ENCODE peak calls at places on chromosome 7, in seven cellular contexts. N, M, H, Z, R, I and D are unnamed samples.

GRCh38 chr7:75642810-75643486 is 95.8 kb downstream of the HIP1 start:
- DNase-seq in N (peak; percentile 46), M (peak; percentile 83), H (peak; percentile 54), Z (peak; percentile 70), R (no peak), I (peak; percentile 39), D (no peak)

GRCh38 chr7:130988443-130988842 is 254.4 kb upstream of the KLF14 start:
- DNase-seq in N (no peak), M (no peak), H (no peak), Z (peak; percentile 48), R (no peak), I (no peak), D (no peak)

GRCh38 chr7:134454277-134454676 is 4.6 kb downstream of the AKR1B1 start:
- DNase-seq in N (no peak), M (no peak), H (no peak), Z (no peak), R (no peak), I (no peak), D (no peak)

GRCh38 chr7:1193593-1194424 is 33.8 kb upstream of the ZFAND2A start:
- DNase-seq in N (no peak), M (no peak), H (peak; percentile 40), Z (peak; percentile 90), R (no peak), I (no peak), D (no peak)

GRCh38 chr7:157800281-157800680 is 463.5 kb downstream of the DNAJB6 start:
- DNase-seq in N (no peak), M (no peak), H (no peak), Z (no peak), R (no peak), I (no peak), D (no peak)

GRCh38 chr7:85851571-85852193 is 664.8 kb upstream of the SEMA3D start:
- DNase-seq in N (peak; percentile 16), M (peak; percentile 12), H (peak; percentile 34), Z (peak; percentile 31), R (no peak), I (no peak), D (peak; percentile 25)

GRCh38 chr7:45873355-45873754 is 473 bp upstream of the CCDC201 start:
- DNase-seq in N (no peak), M (no peak), H (no peak), Z (peak; percentile 46), R (no peak), I (no peak), D (no peak)

GRCh38 chr7:117950601-117951278 is 77.5 kb upstream of the CTTNBP2 start:
- DNase-seq in N (no peak), M (peak; percentile 22), H (no peak), Z (no peak), R (no peak), I (no peak), D (no peak)

GRCh38 chr7:102280521-102280920 is 6.1 kb upstream of the SH2B2 start:
- DNase-seq in N (no peak), M (no peak), H (no peak), Z (no peak), R (no peak), I (no peak), D (no peak)

GRCh38 chr7:128945668-128946366 is 8.1 kb downstream of the IRF5 start:
- DNase-seq in N (no peak), M (no peak), H (no peak), Z (peak; percentile 33), R (no peak), I (no peak), D (no peak)

GRCh38 chr7:99679400-99680191 is at the start of gene CYP3A5:
- DNase-seq in N (no peak), M (peak; percentile 93), H (peak; percentile 24), Z (no peak), R (no peak), I (no peak), D (no peak)

GRCh38 chr7:65946895-65947294 is 35.1 kb downstream of the GUSB start:
- DNase-seq in N (peak; percentile 45), M (no peak), H (no peak), Z (no peak), R (no peak), I (no peak), D (no peak)

GRCh38 chr7:134854816-134855215 is 75.4 kb downstream of the CALD1 start:
- DNase-seq in N (no peak), M (peak; percentile 11), H (no peak), Z (no peak), R (no peak), I (no peak), D (no peak)

GRCh38 chr7:81780914-81781693 is 11.3 kb upstream of the HGF start:
- DNase-seq in N (no peak), M (no peak), H (no peak), Z (no peak), R (no peak), I (no peak), D (no peak)

GRCh38 chr7:84193787-84194186 is 802 bp downstream of the SEMA3A start:
- DNase-seq in N (no peak), M (no peak), H (no peak), Z (no peak), R (no peak), I (no peak), D (no peak)

GRCh38 chr7:138161600-138162081 is 85.4 kb downstream of the AKR1D1 start:
- DNase-seq in N (peak; percentile 95), M (peak; percentile 96), H (peak; percentile 85), Z (peak; percentile 91), R (peak; percentile 79), I (peak; percentile 76), D (peak; percentile 93)

GRCh38 chr7:157840174-157840912 is 503.5 kb downstream of the DNAJB6 start:
- DNase-seq in N (no peak), M (no peak), H (no peak), Z (no peak), R (no peak), I (no peak), D (no peak)

GRCh38 chr7:28853834-28854749 is 104.0 kb downstream of the TRIL start:
- DNase-seq in N (peak; percentile 40), M (peak; percentile 73), H (peak; percentile 63), Z (peak; percentile 96), R (peak; percentile 71), I (peak; percentile 26), D (peak; percentile 89)

GRCh38 chr7:132950685-132951084 is 131.2 kb downstream of the CHCHD3 start:
- DNase-seq in N (no peak), M (no peak), H (no peak), Z (no peak), R (no peak), I (no peak), D (no peak)

GRCh38 chr7:105389090-105389650 is 449 bp upstream of the SRPK2 start:
- DNase-seq in N (peak; percentile 55), M (peak; percentile 79), H (peak; percentile 32), Z (no peak), R (no peak), I (no peak), D (no peak)

GRCh38 chr7:150668472-150668911 is 17.0 kb upstream of the GIMAP2 start:
- DNase-seq in N (no peak), M (no peak), H (no peak), Z (no peak), R (no peak), I (peak; percentile 99), D (no peak)

GRCh38 chr7:35869810-35870209 is 69.0 kb downstream of the SEPTIN7 start:
- DNase-seq in N (no peak), M (no peak), H (no peak), Z (no peak), R (no peak), I (no peak), D (no peak)

GRCh38 chr7:11434371-11434770 is 397.6 kb downstream of the THSD7A start:
- DNase-seq in N (no peak), M (no peak), H (no peak), Z (no peak), R (no peak), I (no peak), D (no peak)

DNA sequence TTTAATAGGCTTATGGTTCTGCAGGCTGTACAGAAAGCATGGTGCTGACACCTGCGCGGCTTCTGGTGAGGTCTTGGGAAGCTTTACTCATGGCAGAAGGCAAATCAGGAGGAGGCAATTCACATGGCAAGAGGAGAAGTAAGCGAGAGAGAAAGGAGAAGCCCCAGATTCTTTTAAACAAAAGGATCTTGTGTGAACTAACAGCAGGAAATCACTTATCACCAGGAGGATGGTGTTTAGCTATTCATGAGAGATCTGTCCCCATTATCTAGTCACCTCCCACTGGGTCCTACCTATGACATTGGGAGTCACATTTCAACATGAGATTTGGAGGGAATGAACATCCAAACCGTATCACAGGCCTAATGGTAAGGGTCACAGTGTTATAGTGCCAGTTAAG is 678.0 kb upstream of the KCND2 start:
- DNase-seq in N (no peak), M (no peak), H (no peak), Z (no peak), R (no peak), I (no peak), D (peak; percentile 71)
- TF ChIP-seq YY1 in N (no peak), M (no peak), H (no peak), Z (no peak), R (no peak), I (no peak), D (no peak)

GRCh38 chr7:141158562-141158961 is 84.7 kb downstream of the TMEM178B start:
- DNase-seq in N (no peak), M (peak; percentile 9), H (peak; percentile 38), Z (no peak), R (no peak), I (peak; percentile 34), D (peak; percentile 40)
- TF ChIP-seq YY1 in N (no peak), M (no peak), H (no peak), Z (no peak), R (no peak), I (no peak), D (no peak)

DNA sequence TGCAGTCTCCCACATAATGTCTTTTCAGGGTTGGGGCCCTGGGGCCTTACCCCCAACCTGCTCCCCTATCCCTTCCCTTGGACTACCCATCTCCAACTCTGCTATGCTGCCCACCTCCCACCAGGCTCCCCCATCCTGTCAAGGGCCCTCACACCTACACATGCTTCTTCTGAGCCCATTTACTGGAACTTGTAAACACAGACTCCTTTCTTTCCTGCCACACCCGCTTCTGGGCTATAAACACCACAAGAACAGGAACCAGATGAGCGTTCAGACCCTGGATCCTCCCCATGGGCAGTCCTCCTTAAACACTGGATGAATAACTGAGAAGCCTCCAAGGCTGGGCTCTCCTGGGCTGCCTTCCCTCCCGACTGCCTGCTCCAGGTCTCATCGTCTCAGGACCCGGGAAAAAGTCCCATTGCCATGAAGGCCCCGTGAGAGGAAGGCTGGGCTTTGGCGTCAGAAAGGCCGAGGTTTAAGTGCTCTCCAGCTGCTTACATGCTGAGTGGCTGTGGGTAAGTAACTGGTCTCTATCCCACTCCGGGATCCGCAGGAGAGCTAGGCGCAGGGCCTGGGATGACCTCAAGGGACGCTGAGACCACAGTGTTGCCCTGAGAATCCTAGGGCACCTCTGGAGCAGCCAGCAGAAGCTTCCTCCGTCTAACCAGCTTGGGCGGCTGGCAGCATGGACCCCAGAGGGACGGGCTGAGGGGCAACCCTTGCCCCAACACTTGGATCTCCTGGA is 15.6 kb upstream of the CRHR2 start:
- DNase-seq in N (no peak), M (no peak), H (no peak), Z (no peak), R (no peak), I (no peak), D (no peak)
- TF ChIP-seq YY1 in N (no peak), M (no peak), H (no peak), Z (no peak), R (no peak), I (no peak), D (no peak)

DNA sequence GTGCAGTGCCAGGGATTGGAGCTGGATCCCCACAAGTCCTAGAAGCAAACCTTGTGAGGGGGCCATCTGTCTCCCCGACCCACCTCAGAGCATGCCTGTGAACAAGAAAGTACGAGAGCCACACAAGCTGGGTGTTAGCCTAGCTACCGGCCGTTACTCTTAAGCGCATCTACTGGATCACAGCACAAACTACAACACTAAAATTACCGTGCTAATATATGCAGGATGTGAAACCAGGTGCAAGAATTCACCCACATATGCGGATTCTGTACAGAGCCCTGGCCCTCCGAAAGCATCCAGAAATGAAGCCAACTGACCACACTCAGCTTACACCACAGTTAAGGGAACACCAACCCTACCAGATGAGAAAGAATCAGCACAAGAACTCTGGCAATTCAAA is 16.0 kb upstream of the PRSS1 start:
- DNase-seq in N (no peak), M (no peak), H (no peak), Z (no peak), R (no peak), I (no peak), D (no peak)
- TF ChIP-seq YY1 in N (no peak), M (no peak), H (no peak), Z (no peak), R (no peak), I (no peak), D (no peak)